ENCODE peak calls at places on chromosomes 6 and 20, in eight cellular contexts. T is mucosa of descending colon, W is cardiac muscle cell, Y is heart left ventricle, C is psoas muscle, Z is PC-3, G is colonic mucosa, R is PC-9. K is an unnamed sample.

GRCh38 chr20:45953672-45954071 is 18.3 kb downstream of the ZNF335 start:
- DNase-seq in T (no peak), W (no peak), Y (peak; percentile 45), C (peak; percentile 50), Z (no peak), G (no peak), R (peak; percentile 30), K (no peak)

GRCh38 chr6:138572200-138572875 is 73.0 kb upstream of the NHSL1 start:
- DNase-seq in T (peak; percentile 76), W (peak; percentile 88), Y (peak; percentile 68), C (no peak), Z (peak; percentile 73), G (peak; percentile 81), R (no peak), K (peak; percentile 52)

GRCh38 chr6:129251669-129252376 is 368.9 kb downstream of the LAMA2 start:
- DNase-seq in T (peak; percentile 45), W (peak; percentile 85), Y (no peak), C (peak; percentile 14), Z (peak; percentile 83), G (peak; percentile 89), R (peak; percentile 64), K (peak; percentile 79)

GRCh38 chr20:43844778-43845614 is 69.7 kb upstream of the TOX2 start:
- DNase-seq in T (no peak), W (peak; percentile 91), Y (no peak), C (no peak), Z (peak; percentile 98), G (no peak), R (peak; percentile 98), K (peak; percentile 57)

GRCh38 chr6:127732927-127733326 is 156.0 kb downstream of the C6orf58 start:
- DNase-seq in T (no peak), W (no peak), Y (no peak), C (no peak), Z (no peak), G (no peak), R (no peak), K (no peak)

GRCh38 chr6:123333000-123333756 is 303.6 kb downstream of the TRDN start:
- DNase-seq in T (no peak), W (no peak), Y (no peak), C (no peak), Z (no peak), G (no peak), R (no peak), K (no peak)

GRCh38 chr6:24472181-24472580 is 17.2 kb downstream of the GPLD1 start:
- DNase-seq in T (no peak), W (no peak), Y (no peak), C (no peak), Z (peak; percentile 74), G (no peak), R (peak; percentile 88), K (no peak)

GRCh38 chr6:123803862-123804681 is at the start of gene NKAIN2:
- DNase-seq in T (peak; percentile 19), W (no peak), Y (peak; percentile 56), C (peak; percentile 80), Z (no peak), G (no peak), R (no peak), K (peak; percentile 76)

GRCh38 chr6:3355358-3356055 is 96.8 kb downstream of the PSMG4 start:
- DNase-seq in T (peak; percentile 72), W (no peak), Y (no peak), C (peak; percentile 71), Z (peak; percentile 30), G (peak; percentile 56), R (peak; percentile 50), K (peak; percentile 58)

GRCh38 chr6:136463796-136464542 is 86.3 kb downstream of the MAP7 start:
- DNase-seq in T (no peak), W (no peak), Y (no peak), C (no peak), Z (no peak), G (no peak), R (no peak), K (no peak)

GRCh38 chr6:83708970-83709747 is at the start of gene SNAP91:
- DNase-seq in T (no peak), W (peak; percentile 22), Y (peak; percentile 62), C (no peak), Z (no peak), G (no peak), R (no peak), K (peak; percentile 69)

GRCh38 chr6:33189625-33190024 is 2.6 kb downstream of the COL11A2 start:
- DNase-seq in T (no peak), W (no peak), Y (no peak), C (no peak), Z (no peak), G (no peak), R (no peak), K (no peak)
- H3K4me1 ChIP-seq in T (peaks cover 10% of the 10 kb centered on the region), W (peaks cover 28% of the 10 kb centered on the region), Y (peaks cover 29% of the 10 kb centered on the region), C (peaks cover 19% of the 10 kb centered on the region), Z (no peaks in the 10 kb centered on the region), G (peaks cover 6% of the 10 kb centered on the region), R (no peaks in the 10 kb centered on the region), K (peaks cover 12% of the 10 kb centered on the region)

GRCh38 chr20:37901280-37901666 is 1.7 kb upstream of the VSTM2L start:
- DNase-seq in T (no peak), W (no peak), Y (no peak), C (no peak), Z (no peak), G (no peak), R (no peak), K (no peak)

GRCh38 chr20:37903317-37904007 is 535 bp downstream of the VSTM2L start:
- DNase-seq in T (no peak), W (no peak), Y (no peak), C (no peak), Z (no peak), G (no peak), R (no peak), K (no peak)

GRCh38 chr20:37902504-37903313 is at the start of gene VSTM2L:
- DNase-seq in T (no peak), W (peak; percentile 75), Y (no peak), C (no peak), Z (peak; percentile 72), G (no peak), R (no peak), K (peak; percentile 65)

GRCh38 chr20:37904008-37904675 is 1.2 kb downstream of the VSTM2L start:
- DNase-seq in T (no peak), W (no peak), Y (no peak), C (no peak), Z (no peak), G (no peak), R (no peak), K (peak; percentile 51)

GRCh38 chr20:37901667-37902503 is 1.0 kb upstream of the VSTM2L start:
- DNase-seq in T (no peak), W (peak; percentile 73), Y (no peak), C (no peak), Z (peak; percentile 74), G (peak; percentile 35), R (no peak), K (peak; percentile 80)
- H3K4me3 ChIP-seq in T (no peak overlapping the region), W (peak overlapping the region; percentile 65), Y (peak overlapping the region; percentile 41), C (peak overlapping the region; percentile 62), Z (peak overlapping the region; percentile 69), G (no peak overlapping the region), R (no peak overlapping the region), K (no peak overlapping the region)

GRCh38 chr6:70180904-70181599 is 121.8 kb downstream of the COL9A1 start:
- DNase-seq in T (no peak), W (no peak), Y (no peak), C (no peak), Z (peak; percentile 11), G (no peak), R (no peak), K (no peak)
- H3K4me1 ChIP-seq in T (no peaks in the 10 kb centered on the region), W (no peaks in the 10 kb centered on the region), Y (no peaks in the 10 kb centered on the region), C (no peaks in the 10 kb centered on the region), Z (no peaks in the 10 kb centered on the region), G (no peaks in the 10 kb centered on the region), R (no peaks in the 10 kb centered on the region), K (no peaks in the 10 kb centered on the region)

DNA sequence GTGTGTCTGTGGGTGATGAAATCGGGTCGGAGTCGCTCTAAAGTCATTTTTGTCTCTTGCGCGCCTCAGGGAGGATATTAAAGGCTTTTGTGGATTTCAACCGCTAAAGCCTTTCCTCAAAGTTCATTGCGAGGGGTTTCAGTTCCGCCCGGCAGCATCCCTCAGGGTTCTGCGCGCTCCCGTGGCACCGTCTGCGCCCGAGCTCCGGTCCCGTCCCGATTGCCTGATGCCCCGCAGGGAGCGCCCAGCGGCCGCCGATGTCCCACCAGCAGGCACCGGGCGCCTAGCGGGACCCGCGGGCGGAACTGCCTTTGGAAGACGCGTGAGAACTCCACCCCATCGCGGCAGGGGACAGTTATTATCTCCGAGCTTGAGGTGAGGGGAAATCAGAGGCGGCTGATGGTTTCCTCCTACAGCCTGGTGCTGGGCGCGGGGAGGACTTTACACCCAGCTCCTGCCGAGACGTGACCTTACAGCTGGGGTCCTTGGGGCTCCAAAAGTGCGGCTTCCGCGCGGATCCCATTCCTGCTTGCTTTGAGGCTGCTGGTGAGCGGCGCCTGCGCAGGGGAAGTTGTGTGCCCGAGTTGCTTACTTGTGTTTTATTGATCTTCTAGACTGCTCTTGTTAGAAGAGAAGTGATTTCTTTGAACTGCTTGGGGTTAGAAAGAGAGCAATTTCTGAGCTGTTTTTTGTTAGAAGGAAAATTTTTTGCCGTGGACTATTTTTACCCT is 27.1 kb downstream of the ULBP1 start:
- DNase-seq in T (no peak), W (no peak), Y (no peak), C (no peak), Z (no peak), G (no peak), R (no peak), K (peak; percentile 33)
- H3K4me3 ChIP-seq in T (no peak overlapping the region), W (peak overlapping the region; percentile 18), Y (peak overlapping the region; percentile 21), C (peak overlapping the region; percentile 43), Z (peak overlapping the region; percentile 46), G (peak overlapping the region; percentile 11), R (no peak overlapping the region), K (peak overlapping the region; percentile 12)